ENCODE peak calls at places on chromosomes 3 and 15, in nine cellular contexts. G is HCT116, M is H1, J is fibroblast of lung, Y is upper lobe of right lung, X is GM12865, I is choroid plexus epithelial cell, N is RWPE1, D is activated B cell treated with CpG ODN at 0.5 μM for 24 hours. C is an unnamed sample.

GRCh38 chr3:8996681-8997121 is 33.4 kb upstream of the RAD18 start:
- DNase-seq in G (no peak), M (no peak), J (peak; percentile 52), Y (no peak), X (no peak), I (peak; percentile 75), N (no peak), D (no peak), C (no peak)

GRCh38 chr15:80325206-80325605 is 73.2 kb upstream of the CTXND1 start:
- DNase-seq in G (no peak), M (no peak), J (peak; percentile 43), Y (no peak), X (peak; percentile 64), I (no peak), N (no peak), D (no peak), C (no peak)

GRCh38 chr3:8336456-8336855 is 165.2 kb upstream of the LMCD1 start:
- DNase-seq in G (no peak), M (no peak), J (no peak), Y (no peak), X (no peak), I (no peak), N (no peak), D (no peak), C (no peak)

GRCh38 chr15:52220896-52221660 is 29.9 kb upstream of the GNB5 start:
- DNase-seq in G (no peak), M (no peak), J (no peak), Y (no peak), X (peak; percentile 66), I (no peak), N (no peak), D (no peak), C (no peak)

GRCh38 chr15:61037031-61037430 is 192.1 kb downstream of the RORA start:
- DNase-seq in G (no peak), M (no peak), J (peak; percentile 52), Y (no peak), X (no peak), I (peak; percentile 34), N (no peak), D (no peak), C (no peak)

GRCh38 chr3:155382396-155383042 is 89.0 kb upstream of the STRIT1 start:
- DNase-seq in G (peak; percentile 63), M (peak; percentile 72), J (peak; percentile 66), Y (peak; percentile 87), X (peak; percentile 38), I (peak; percentile 70), N (peak; percentile 56), D (no peak), C (no peak)

GRCh38 chr15:40941528-40942336 is 11.5 kb upstream of the CHAC1 start:
- DNase-seq in G (no peak), M (no peak), J (peak; percentile 68), Y (peak; percentile 93), X (peak; percentile 90), I (peak; percentile 67), N (peak; percentile 80), D (peak; percentile 78), C (peak; percentile 66)

GRCh38 chr3:79103305-79103704 is 664.5 kb downstream of the ROBO1 start:
- DNase-seq in G (no peak), M (no peak), J (no peak), Y (no peak), X (no peak), I (no peak), N (no peak), D (no peak), C (no peak)

GRCh38 chr3:183884437-183885296 is at the start of gene PARL:
- DNase-seq in G (peak; percentile 83), M (peak; percentile 90), J (peak; percentile 89), Y (peak; percentile 98), X (peak; percentile 95), I (peak; percentile 88), N (peak; percentile 88), D (peak; percentile 94), C (peak; percentile 94)
- TF ChIP-seq CTCF in G (peak; percentile 92), M (peak; percentile 88), J (peak; percentile 81), Y (peak; percentile 97), X (peak; percentile 98), I (peak; percentile 87), N (peak; percentile 95), D (no peak), C (peak; percentile 90)

DNA sequence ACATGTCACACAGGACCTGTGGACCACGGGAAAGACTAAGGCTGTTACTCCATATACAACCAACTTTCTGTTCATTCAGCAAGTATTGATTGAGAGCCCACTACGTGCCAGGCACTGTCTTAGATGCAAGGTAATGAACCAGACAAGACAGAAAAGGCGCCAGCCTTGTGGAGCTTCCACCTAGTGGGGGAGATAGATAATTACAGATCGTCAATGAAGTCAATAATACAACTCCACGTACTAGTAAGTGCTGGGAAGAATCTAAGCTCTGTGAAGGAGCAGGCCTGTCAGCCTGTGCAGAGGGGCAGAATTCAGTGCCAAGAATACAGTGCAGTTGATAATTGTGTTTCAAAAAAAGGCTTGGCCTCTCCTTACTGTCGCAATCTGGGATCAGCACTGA is 186.4 kb downstream of the FEZF2 start:
- DNase-seq in G (peak; percentile 0), M (no peak), J (peak; percentile 54), Y (no peak), X (peak; percentile 15), I (peak; percentile 49), N (no peak), D (no peak), C (no peak)
- TF ChIP-seq CTCF in G (peak; percentile 34), M (peak; percentile 54), J (peak; percentile 41), Y (peak; percentile 45), X (peak; percentile 17), I (peak; percentile 64), N (peak; percentile 24), D (no peak), C (no peak)

DNA sequence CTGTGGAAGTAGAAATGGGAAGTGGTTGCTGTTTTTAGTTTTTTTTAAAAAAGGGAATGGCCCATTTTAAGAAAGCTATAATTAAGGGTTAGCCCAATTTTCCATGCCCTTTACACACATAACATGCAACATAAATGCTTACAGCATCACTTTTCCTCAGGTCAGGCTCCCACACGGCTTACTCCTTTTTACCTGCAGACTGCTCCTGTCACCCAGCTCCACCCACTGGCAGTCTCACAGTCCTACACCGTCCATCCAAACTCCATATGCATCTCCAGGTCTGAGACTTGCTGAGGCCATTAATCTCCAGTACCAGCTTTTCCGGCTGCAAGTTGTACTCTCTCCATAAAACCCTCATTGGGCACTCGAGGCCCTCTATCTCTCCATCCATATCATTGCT is 19.7 kb downstream of the MORC1 start:
- DNase-seq in G (peak; percentile 50), M (no peak), J (no peak), Y (no peak), X (peak; percentile 26), I (peak; percentile 4), N (peak; percentile 21), D (no peak), C (no peak)
- TF ChIP-seq CTCF in G (peak; percentile 77), M (peak; percentile 64), J (no peak), Y (no peak), X (peak; percentile 51), I (peak; percentile 11), N (peak; percentile 15), D (no peak), C (no peak)

DNA sequence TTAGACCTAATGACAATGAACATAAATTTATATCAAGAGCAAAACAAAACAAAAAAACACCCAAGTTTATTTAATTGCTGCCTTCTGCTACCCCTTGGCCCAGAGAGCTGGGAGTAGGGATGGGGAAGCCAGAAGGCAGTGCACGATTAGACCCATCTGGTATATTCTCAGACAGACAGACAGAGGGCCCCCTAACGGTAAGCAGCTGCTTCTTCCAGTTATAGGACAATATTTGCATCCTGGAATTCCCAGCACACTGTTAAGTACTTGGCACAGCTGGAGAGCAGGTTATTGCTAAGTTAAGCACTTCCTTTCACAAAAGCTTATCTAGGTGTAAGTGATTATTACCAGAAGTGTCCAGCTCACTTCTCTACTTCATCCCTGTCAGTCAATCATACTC is 39.3 kb downstream of the C2CD4B start:
- DNase-seq in G (peak; percentile 38), M (no peak), J (peak; percentile 53), Y (no peak), X (peak; percentile 31), I (peak; percentile 81), N (no peak), D (no peak), C (no peak)
- TF ChIP-seq CTCF in G (peak; percentile 65), M (peak; percentile 14), J (peak; percentile 50), Y (peak; percentile 46), X (no peak), I (peak; percentile 79), N (peak; percentile 21), D (no peak), C (no peak)

GRCh38 chr3:127652246-127652995 is 20.3 kb upstream of the ABTB1 start:
- DNase-seq in G (peak; percentile 41), M (no peak), J (peak; percentile 64), Y (peak; percentile 66), X (peak; percentile 71), I (peak; percentile 76), N (peak; percentile 62), D (no peak), C (no peak)
- TF ChIP-seq CTCF in G (peak; percentile 82), M (peak; percentile 88), J (peak; percentile 93), Y (peak; percentile 90), X (peak; percentile 84), I (peak; percentile 88), N (peak; percentile 79), D (peak; percentile 5), C (peak; percentile 77)